ENCODE peak calls at places on chromosomes 16 and 17, in nine cellular contexts. U is heart left ventricle, H is K562, C is transverse colon, D is endothelial cell of umbilical vein, M is HCT116, G is H1, P is adrenal gland, A is ovary. T is an unnamed sample. For H3K4me1, the result is how much of the 10 kb centered on the place peaks cover.

GRCh38 chr17:16406742-16407674 is 8.4 kb upstream of the TRPV2 start:
- DNase-seq in U (peak), H (peak), C (peak), D (no peak), M (no peak), G (peak), P (no peak), A (peak), T (no peak)

GRCh38 chr16:3171855-3172593 is 16.0 kb upstream of the OR1F1 start:
- DNase-seq in U (no peak), H (peak), C (no peak), D (no peak), M (no peak), G (no peak), P (no peak), A (no peak), T (no peak)

GRCh38 chr17:42743595-42744282 is 1.1 kb downstream of the EZH1 start:
- DNase-seq in U (no peak), H (peak), C (no peak), D (no peak), M (no peak), G (no peak), P (no peak), A (no peak), T (no peak)

GRCh38 chr17:72603346-72604242 is 482.8 kb downstream of the SOX9 start:
- DNase-seq in U (no peak), H (no peak), C (no peak), D (no peak), M (no peak), G (no peak), P (no peak), A (no peak), T (no peak)

GRCh38 chr16:86566966-86567700 is 504 bp downstream of the FOXC2 start:
- DNase-seq in U (no peak), H (no peak), C (no peak), D (peak), M (no peak), G (no peak), P (no peak), A (no peak), T (no peak)

GRCh38 chr16:84829168-84829965 is 9.6 kb downstream of the CRISPLD2 start:
- DNase-seq in U (no peak), H (no peak), C (peak), D (no peak), M (no peak), G (no peak), P (no peak), A (peak), T (no peak)

GRCh38 chr17:63859257-63859656 is 14.2 kb downstream of the CSH2 start:
- DNase-seq in U (no peak), H (no peak), C (no peak), D (no peak), M (no peak), G (no peak), P (no peak), A (no peak), T (no peak)

GRCh38 chr17:44209786-44210341 is 9.6 kb downstream of the UBTF start:
- DNase-seq in U (no peak), H (no peak), C (no peak), D (no peak), M (no peak), G (no peak), P (no peak), A (no peak), T (no peak)

GRCh38 chr17:78130080-78130438 is 512 bp upstream of the TMC8 start:
- DNase-seq in U (no peak), H (peak), C (no peak), D (no peak), M (no peak), G (no peak), P (no peak), A (no peak), T (no peak)

GRCh38 chr16:7355758-7356157 is 23.1 kb downstream of the RBFOX1 start:
- DNase-seq in U (no peak), H (no peak), C (no peak), D (no peak), M (no peak), G (no peak), P (no peak), A (no peak), T (no peak)

GRCh38 chr17:66727634-66728570 is 107.0 kb upstream of the CACNG5 start:
- DNase-seq in U (peak), H (peak), C (peak), D (peak), M (peak), G (peak), P (peak), A (peak), T (peak)

GRCh38 chr17:67800495-67800928 is 24.8 kb upstream of the BPTF start:
- DNase-seq in U (peak), H (peak), C (peak), D (peak), M (peak), G (peak), P (peak), A (peak), T (peak)

GRCh38 chr17:67544364-67544763 is 167.3 kb downstream of the PITPNC1 start:
- DNase-seq in U (no peak), H (no peak), C (no peak), D (no peak), M (no peak), G (no peak), P (no peak), A (no peak), T (no peak)

GRCh38 chr16:78462261-78463208 is 363.1 kb downstream of the WWOX start:
- DNase-seq in U (no peak), H (no peak), C (peak), D (no peak), M (no peak), G (no peak), P (no peak), A (no peak), T (no peak)

GRCh38 chr16:88693420-88694177 is 7.3 kb upstream of the SNAI3 start:
- DNase-seq in U (no peak), H (no peak), C (no peak), D (no peak), M (no peak), G (no peak), P (no peak), A (no peak), T (no peak)

GRCh38 chr16:73036074-73036826 is 11.7 kb downstream of the ZFHX3 start:
- DNase-seq in U (no peak), H (no peak), C (no peak), D (no peak), M (no peak), G (no peak), P (no peak), A (no peak), T (no peak)

GRCh38 chr17:73304971-73305786 is 6.6 kb downstream of the CDC42EP4 start:
- DNase-seq in U (peak), H (peak), C (peak), D (peak), M (peak), G (no peak), P (peak), A (peak), T (peak)

GRCh38 chr17:59829217-59830006 is 63.3 kb downstream of the TUBD1 start:
- DNase-seq in U (peak), H (peak), C (no peak), D (peak), M (peak), G (no peak), P (peak), A (no peak), T (no peak)

GRCh38 chr16:51355195-51355594 is 204.1 kb upstream of the SALL1 start:
- DNase-seq in U (no peak), H (no peak), C (no peak), D (no peak), M (no peak), G (no peak), P (no peak), A (no peak), T (no peak)

GRCh38 chr16:4591706-4592470 is 22.8 kb downstream of the UBALD1 start:
- DNase-seq in U (no peak), H (no peak), C (no peak), D (no peak), M (no peak), G (no peak), P (no peak), A (no peak), T (no peak)

GRCh38 chr17:3447625-3448024 is 14.0 kb upstream of the OR1E2 start:
- DNase-seq in U (no peak), H (peak), C (no peak), D (no peak), M (peak), G (no peak), P (no peak), A (no peak), T (no peak)

GRCh38 chr17:229130-229944 is 47.9 kb upstream of the DOC2B start:
- DNase-seq in U (no peak), H (no peak), C (peak), D (peak), M (no peak), G (no peak), P (no peak), A (peak), T (no peak)

GRCh38 chr16:82452002-82452741 is 174.6 kb upstream of the CDH13 start:
- DNase-seq in U (no peak), H (no peak), C (no peak), D (no peak), M (no peak), G (no peak), P (no peak), A (no peak), T (no peak)

GRCh38 chr17:44804301-44805061 is 25.6 kb downstream of the GJC1 start:
- DNase-seq in U (peak), H (no peak), C (peak), D (no peak), M (no peak), G (no peak), P (no peak), A (no peak), T (no peak)

GRCh38 chr17:35766903-35767510 is 6.3 kb downstream of the C17orf50 start:
- DNase-seq in U (no peak), H (no peak), C (no peak), D (peak), M (no peak), G (no peak), P (peak), A (no peak), T (peak)

GRCh38 chr16:4087990-4088577 is 28.2 kb downstream of the ADCY9 start:
- DNase-seq in U (no peak), H (no peak), C (peak), D (no peak), M (no peak), G (no peak), P (peak), A (no peak), T (no peak)

GRCh38 chr16:1745181-1745899 is 26.0 kb downstream of the NME3 start:
- DNase-seq in U (no peak), H (no peak), C (no peak), D (no peak), M (no peak), G (no peak), P (no peak), A (no peak), T (no peak)

GRCh38 chr17:81128774-81129173 is 36.5 kb upstream of the PVALEF start:
- DNase-seq in U (no peak), H (no peak), C (no peak), D (no peak), M (no peak), G (no peak), P (no peak), A (no peak), T (no peak)

GRCh38 chr17:49873466-49873865 is 25.6 kb upstream of the TAC4 start:
- DNase-seq in U (no peak), H (no peak), C (no peak), D (no peak), M (no peak), G (no peak), P (no peak), A (no peak), T (no peak)

GRCh38 chr17:7404737-7405412 is 978 bp upstream of the TMEM256 start:
- DNase-seq in U (peak), H (no peak), C (no peak), D (peak), M (no peak), G (no peak), P (peak), A (peak), T (peak)

GRCh38 chr16:4435668-4436067 is 10.0 kb downstream of the DNAJA3 start:
- DNase-seq in U (no peak), H (no peak), C (no peak), D (no peak), M (no peak), G (no peak), P (no peak), A (no peak), T (no peak)

GRCh38 chr16:4227040-4227332 is 14.9 kb downstream of the SRL start:
- DNase-seq in U (no peak), H (no peak), C (no peak), D (no peak), M (no peak), G (no peak), P (no peak), A (no peak), T (no peak)

GRCh38 chr17:43917348-43918025 is 10.2 kb upstream of the MPP2 start:
- DNase-seq in U (no peak), H (peak), C (peak), D (peak), M (no peak), G (no peak), P (no peak), A (no peak), T (peak)

GRCh38 chr16:12535535-12536411 is 267.9 kb downstream of the CPPED1 start:
- DNase-seq in U (no peak), H (peak), C (no peak), D (no peak), M (no peak), G (no peak), P (no peak), A (no peak), T (no peak)

GRCh38 chr17:77375917-77376651 is 235.3 kb downstream of the SEC14L1 start:
- DNase-seq in U (no peak), H (no peak), C (peak), D (no peak), M (no peak), G (no peak), P (peak), A (peak), T (peak)

DNA sequence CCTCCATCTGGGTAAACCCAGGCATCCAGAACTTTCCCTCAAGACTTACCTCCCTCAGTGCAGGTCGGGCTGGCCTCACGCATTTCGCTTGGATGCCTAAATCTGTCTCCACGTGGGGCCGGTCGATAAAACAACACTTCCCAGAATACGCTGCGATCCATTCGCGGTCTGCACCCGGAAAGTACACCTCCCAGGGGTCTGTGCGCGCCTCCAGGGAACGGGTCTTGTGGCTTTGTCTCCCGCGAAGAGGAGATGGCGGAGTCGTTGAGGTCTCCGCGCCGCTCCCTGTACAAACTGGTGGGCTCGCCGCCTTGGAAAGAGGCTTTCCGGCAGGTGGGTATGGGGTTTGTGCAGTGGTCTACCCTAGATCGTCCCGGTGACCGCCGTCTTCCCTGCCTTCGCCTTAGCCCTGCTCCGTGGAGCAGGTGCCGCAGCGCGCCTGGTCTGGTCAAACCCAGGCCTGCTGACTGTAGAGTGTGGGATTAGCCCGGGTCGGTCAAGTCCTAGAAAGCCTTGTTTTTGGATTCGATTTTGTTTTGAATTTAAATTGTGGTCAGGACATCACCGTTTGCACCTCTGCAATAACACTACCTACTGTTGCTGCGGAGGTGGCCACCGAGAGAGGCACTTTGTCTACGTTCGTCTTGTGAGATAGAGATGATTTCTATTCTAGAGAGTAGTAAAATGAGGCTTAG is at the start of gene RPAIN:
- DNase-seq in U (peak), H (peak), C (peak), D (no peak), M (peak), G (peak), P (peak), A (peak), T (peak)
- TF ChIP-seq POLR2A in U (no peak), H (peak), C (peak), D (peak), M (peak), G (peak), P (peak), A (peak), T (peak)

DNA sequence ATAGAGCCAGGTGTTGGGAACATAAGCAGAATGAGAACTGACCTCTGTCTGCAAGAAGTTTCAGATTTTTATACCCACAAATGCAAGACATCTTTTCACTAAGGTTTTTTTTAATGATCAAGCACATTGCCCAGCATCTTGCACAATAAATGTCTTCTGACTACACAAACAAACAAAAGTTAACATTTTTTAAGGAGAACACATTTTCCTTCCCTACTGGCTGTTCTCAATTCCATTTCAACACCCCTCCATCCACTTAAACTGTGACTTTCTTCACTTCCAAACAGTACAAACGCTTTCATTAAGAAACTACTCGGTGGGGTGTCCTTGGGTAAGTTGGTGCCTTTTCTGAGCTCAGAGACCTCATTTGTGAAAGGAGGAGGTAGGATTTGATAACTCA is 172.5 kb downstream of the C16orf78 start:
- DNase-seq in U (no peak), H (no peak), C (no peak), D (no peak), M (no peak), G (no peak), P (no peak), A (no peak), T (no peak)
- H3K27ac ChIP-seq in U (no peak), H (no peak), C (no peak), D (no peak), M (no peak), G (no peak), P (no peak), A (no peak), T (no peak)

GRCh38 chr17:50953831-50954601 is 87.9 kb upstream of the TOB1 start:
- DNase-seq in U (peak), H (peak), C (peak), D (peak), M (no peak), G (no peak), P (peak), A (no peak), T (no peak)

GRCh38 chr17:50954641-50955121 is 88.5 kb upstream of the TOB1 start:
- DNase-seq in U (no peak), H (no peak), C (no peak), D (no peak), M (no peak), G (no peak), P (no peak), A (no peak), T (no peak)

GRCh38 chr17:50953518-50953830 is 87.3 kb upstream of the TOB1 start:
- DNase-seq in U (no peak), H (no peak), C (no peak), D (no peak), M (no peak), G (no peak), P (no peak), A (no peak), T (no peak)

GRCh38 chr17:50955160-50955559 is 89.0 kb upstream of the TOB1 start:
- DNase-seq in U (no peak), H (no peak), C (no peak), D (no peak), M (no peak), G (no peak), P (peak), A (no peak), T (no peak)

DNA sequence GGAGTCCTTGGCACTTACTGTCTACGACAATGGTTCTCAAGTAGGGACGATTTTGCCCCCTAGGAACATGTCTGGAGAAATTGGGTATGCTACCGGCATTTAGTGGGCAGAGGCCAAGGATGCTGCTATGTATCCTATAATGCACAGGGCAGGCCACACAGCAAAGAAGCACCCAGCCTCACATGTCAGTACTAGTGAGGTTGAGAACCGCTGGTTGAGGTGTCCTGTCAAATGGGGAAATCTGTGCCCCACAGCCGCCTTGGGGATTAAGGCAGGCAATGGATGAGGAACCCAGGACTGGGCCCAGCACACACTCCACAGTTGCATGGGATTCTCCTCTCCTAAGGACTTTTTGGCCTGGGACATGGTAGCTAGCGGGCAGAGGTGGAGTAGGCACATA is 86.7 kb upstream of the TOB1 start:
- DNase-seq in U (no peak), H (no peak), C (no peak), D (no peak), M (no peak), G (no peak), P (peak), A (no peak), T (peak)
- H3K4me1 ChIP-seq in U (under half), H (under half), C (half or more), D (under half), M (half or more), G (under half), P (half or more), A (under half), T (under half)

GRCh38 chr17:2140683-2141082 is 85.8 kb downstream of the HIC1 start:
- DNase-seq in U (no peak), H (no peak), C (no peak), D (no peak), M (no peak), G (no peak), P (peak), A (no peak), T (no peak)

GRCh38 chr17:2143332-2143731 is 88.4 kb downstream of the HIC1 start:
- DNase-seq in U (no peak), H (no peak), C (no peak), D (no peak), M (no peak), G (no peak), P (no peak), A (no peak), T (no peak)

GRCh38 chr17:2137342-2138098 is 82.6 kb downstream of the HIC1 start:
- DNase-seq in U (no peak), H (peak), C (peak), D (no peak), M (peak), G (peak), P (peak), A (no peak), T (peak)

GRCh38 chr17:2138768-2139167 is 83.9 kb downstream of the HIC1 start:
- DNase-seq in U (no peak), H (peak), C (peak), D (peak), M (no peak), G (no peak), P (peak), A (no peak), T (no peak)

GRCh38 chr17:2138318-2138717 is 83.4 kb downstream of the HIC1 start:
- DNase-seq in U (peak), H (peak), C (peak), D (no peak), M (no peak), G (no peak), P (peak), A (no peak), T (peak)
- TF ChIP-seq POLR2A in U (no peak), H (no peak), C (no peak), D (no peak), M (no peak), G (no peak), P (no peak), A (no peak), T (no peak)

T was measured in Peyer's patch.